ENCODE peak calls at places on chromosome 1, in ten cellular contexts. Z is uterus, O is fibroblast of pulmonary artery, P is Calu3, X is choroid plexus epithelial cell, A is cardiac fibroblast, T is colonic mucosa, W is GM12864, J is ascending aorta, C is psoas muscle. S is an unnamed sample.

GRCh38 chr1:101253976-101254660 is 17.3 kb downstream of the S1PR1 start:
- DNase-seq in C (no peak), O (peak), T (no peak), W (no peak), J (no peak), P (no peak), Z (peak), A (peak), X (no peak), S (no peak)

GRCh38 chr1:247448107-247448778 is 9.7 kb downstream of the OR2B11 start:
- DNase-seq in J (no peak), O (peak), C (peak), P (peak), Z (peak), A (peak), T (peak), W (no peak), X (peak), S (no peak)

GRCh38 chr1:164772635-164773034 is 213.7 kb downstream of the PBX1 start:
- DNase-seq in W (no peak), J (peak), T (peak), X (peak), P (peak), C (peak), A (peak), O (peak), Z (peak), S (no peak)

GRCh38 chr1:23904748-23905357 is 8.3 kb downstream of the CNR2 start:
- DNase-seq in X (no peak), A (no peak), O (no peak), Z (no peak), T (no peak), C (no peak), P (peak), W (no peak), J (no peak), S (no peak)

GRCh38 chr1:168939947-168940223 is 166.6 kb upstream of the ATP1B1 start:
- DNase-seq in Z (no peak), P (no peak), O (no peak), A (no peak), J (no peak), W (no peak), X (no peak), C (no peak), T (no peak), S (no peak)

GRCh38 chr1:41537788-41538351 is 53.4 kb upstream of the EDN2 start:
- DNase-seq in Z (peak), P (no peak), A (peak), W (no peak), O (peak), C (peak), X (peak), J (peak), T (peak), S (no peak)

GRCh38 chr1:33914531-33914930 is 50.7 kb downstream of the HMGB4 start:
- DNase-seq in O (no peak), W (no peak), T (no peak), X (no peak), Z (no peak), A (no peak), P (no peak), J (no peak), C (no peak), S (no peak)

GRCh38 chr1:185144233-185144632 is 12.5 kb downstream of the TRMT1L start:
- DNase-seq in X (peak), C (no peak), A (peak), W (no peak), T (no peak), Z (no peak), O (peak), J (no peak), P (no peak), S (no peak)

GRCh38 chr1:197808843-197809242 is 33.6 kb upstream of the DENND1B start:
- DNase-seq in P (no peak), Z (no peak), X (no peak), W (no peak), A (no peak), C (no peak), J (no peak), T (no peak), O (no peak), S (no peak)

GRCh38 chr1:113804421-113805255 is 7.6 kb downstream of the RSBN1 start:
- DNase-seq in O (peak), P (no peak), Z (no peak), A (peak), X (peak), J (no peak), C (no peak), T (no peak), W (no peak), S (no peak)

GRCh38 chr1:54570161-54570560 is 22.1 kb downstream of the ACOT11 start:
- DNase-seq in T (no peak), P (no peak), J (no peak), Z (no peak), A (no peak), O (no peak), C (no peak), W (no peak), X (no peak), S (no peak)

GRCh38 chr1:204353213-204353910 is 6.4 kb downstream of the PLEKHA6 start:
- DNase-seq in O (no peak), A (no peak), W (no peak), T (no peak), X (no peak), C (no peak), Z (no peak), J (no peak), P (no peak), S (no peak)

GRCh38 chr1:205991237-205991636 is 12.0 kb downstream of the RAB7B start:
- DNase-seq in T (no peak), C (no peak), W (no peak), O (peak), J (no peak), A (peak), P (no peak), X (peak), Z (no peak), S (no peak)

GRCh38 chr1:112714313-112715263 is 544 bp downstream of the PPM1J start:
- DNase-seq in Z (peak), O (no peak), W (no peak), J (no peak), C (peak), P (no peak), T (peak), X (no peak), A (peak), S (no peak)

GRCh38 chr1:161242313-161242712 is 4.3 kb upstream of the NR1I3 start:
- DNase-seq in Z (no peak), W (no peak), C (no peak), O (no peak), X (no peak), T (no peak), A (no peak), J (no peak), P (no peak), S (no peak)

GRCh38 chr1:238833919-238834318 is 552.4 kb upstream of the CHRM3 start:
- DNase-seq in A (no peak), C (no peak), J (no peak), X (no peak), T (no peak), P (no peak), Z (no peak), W (no peak), O (no peak), S (no peak)

GRCh38 chr1:59237905-59238304 is 59.0 kb upstream of the FGGY start:
- DNase-seq in A (peak), T (no peak), X (no peak), J (no peak), C (no peak), P (no peak), O (no peak), Z (no peak), W (no peak), S (no peak)

GRCh38 chr1:205580140-205580922 is 51.5 kb downstream of the ELK4 start:
- DNase-seq in P (no peak), X (no peak), O (no peak), C (no peak), T (peak), J (no peak), A (no peak), W (no peak), Z (no peak), S (no peak)

GRCh38 chr1:109714661-109715372 is 2.8 kb downstream of the GSTM5 start:
- DNase-seq in A (no peak), X (no peak), O (no peak), T (no peak), W (no peak), C (no peak), P (no peak), Z (no peak), J (no peak), S (peak)

GRCh38 chr1:43853161-43853921 is 80.3 kb upstream of the ARTN start:
- DNase-seq in X (peak), Z (no peak), T (peak), A (peak), J (no peak), W (peak), O (peak), C (peak), P (peak), S (no peak)

DNA sequence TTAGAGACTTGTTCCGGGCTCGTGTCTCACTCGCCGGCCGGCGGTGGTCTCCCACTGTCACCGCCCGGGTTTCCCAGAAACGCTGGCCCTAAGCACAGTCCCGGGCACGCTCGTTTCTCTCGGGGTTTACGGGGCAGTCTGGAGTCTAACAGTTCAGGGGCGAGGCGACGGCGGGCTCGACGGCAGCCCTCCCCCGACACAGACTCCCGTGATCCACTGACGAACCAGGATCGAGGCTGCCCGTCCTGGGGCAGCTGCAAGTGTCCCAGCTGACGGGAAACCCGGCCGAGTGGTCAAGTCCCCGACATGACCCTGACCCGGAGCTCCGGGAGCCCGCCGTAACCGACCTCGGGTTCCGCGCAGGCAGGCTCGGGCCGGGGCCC is 511 bp downstream of the UBE2J2 start:
- DNase-seq in P (no peak), Z (no peak), A (no peak), J (no peak), T (no peak), O (no peak), C (no peak), W (no peak), X (no peak), S (no peak)
- TF ChIP-seq CTCF in P (no peak), Z (no peak), A (no peak), J (no peak), T (no peak), O (no peak), C (no peak), W (no peak), X (no peak), S (no peak)

DNA sequence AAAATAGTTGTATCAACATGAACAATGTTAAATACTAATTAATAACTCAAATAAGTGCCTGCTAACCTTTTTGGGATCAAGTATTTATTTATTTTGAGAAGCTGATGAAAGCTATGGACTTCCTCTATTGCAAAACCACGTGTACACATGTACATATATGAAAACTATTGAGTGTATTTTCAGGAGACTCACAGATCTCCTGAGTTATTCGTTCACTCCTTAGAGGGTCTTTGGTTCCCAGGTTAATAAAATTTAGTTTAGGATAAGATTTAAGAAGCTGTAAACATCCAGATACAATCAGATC is 130.5 kb downstream of the DISC1 start:
- DNase-seq in J (no peak), W (no peak), A (no peak), P (no peak), Z (no peak), O (no peak), X (no peak), C (no peak), T (no peak), S (no peak)
- TF ChIP-seq CTCF in J (no peak), W (no peak), A (no peak), P (no peak), Z (no peak), O (no peak), X (no peak), C (no peak), T (no peak), S (no peak)

DNA sequence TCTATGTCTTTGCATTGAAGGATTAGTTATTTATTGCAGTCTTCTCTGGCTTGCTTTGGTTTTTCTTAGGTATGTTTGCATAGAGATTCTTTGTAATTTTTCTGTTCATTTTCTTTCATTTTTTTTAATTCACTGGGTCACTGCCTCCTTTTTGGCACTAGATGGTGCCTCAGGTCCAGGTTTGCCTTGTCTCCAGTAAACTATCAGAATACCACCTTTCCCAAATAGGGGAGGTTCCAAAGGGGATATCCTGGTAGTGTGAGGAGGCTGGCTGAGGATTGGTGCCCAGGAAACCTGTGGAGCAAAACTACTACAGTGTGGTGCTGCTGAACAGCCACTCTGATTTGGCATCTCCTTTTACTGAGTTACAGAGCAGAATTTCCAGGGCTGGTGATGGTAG is 257.1 kb downstream of the KCTD3 start:
- DNase-seq in W (no peak), A (no peak), C (no peak), Z (no peak), P (peak), J (no peak), X (peak), O (peak), T (no peak), S (no peak)
- TF ChIP-seq CTCF in W (peak), A (peak), C (no peak), Z (no peak), P (peak), J (no peak), X (peak), O (peak), T (no peak), S (no peak)

DNA sequence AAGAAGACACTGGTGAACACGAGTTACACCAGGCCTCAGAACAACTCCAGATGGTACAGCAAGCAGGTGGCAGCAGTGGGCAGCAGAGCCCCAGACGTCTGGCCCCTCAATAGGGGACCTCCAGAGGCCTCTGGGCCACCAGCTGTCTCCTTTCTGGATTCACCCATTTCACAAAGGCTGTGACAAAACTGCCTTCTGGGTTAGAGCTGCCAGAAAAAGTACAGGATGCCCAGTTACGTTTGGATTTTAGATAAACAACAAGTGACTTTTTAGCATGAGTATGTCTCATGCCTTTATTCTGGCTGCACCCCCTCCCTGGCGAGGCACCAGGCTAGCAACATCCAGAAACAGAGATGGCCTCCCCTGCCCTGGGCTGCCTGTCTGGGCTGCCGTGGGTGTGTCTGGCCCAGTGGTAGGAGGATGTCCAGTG is 30.1 kb downstream of the ITPKB start:
- DNase-seq in C (no peak), P (no peak), T (no peak), J (no peak), O (no peak), X (no peak), Z (no peak), W (no peak), A (no peak), S (no peak)
- TF ChIP-seq CTCF in C (no peak), P (no peak), T (no peak), J (no peak), O (no peak), X (peak), Z (no peak), W (no peak), A (no peak), S (peak)

DNA sequence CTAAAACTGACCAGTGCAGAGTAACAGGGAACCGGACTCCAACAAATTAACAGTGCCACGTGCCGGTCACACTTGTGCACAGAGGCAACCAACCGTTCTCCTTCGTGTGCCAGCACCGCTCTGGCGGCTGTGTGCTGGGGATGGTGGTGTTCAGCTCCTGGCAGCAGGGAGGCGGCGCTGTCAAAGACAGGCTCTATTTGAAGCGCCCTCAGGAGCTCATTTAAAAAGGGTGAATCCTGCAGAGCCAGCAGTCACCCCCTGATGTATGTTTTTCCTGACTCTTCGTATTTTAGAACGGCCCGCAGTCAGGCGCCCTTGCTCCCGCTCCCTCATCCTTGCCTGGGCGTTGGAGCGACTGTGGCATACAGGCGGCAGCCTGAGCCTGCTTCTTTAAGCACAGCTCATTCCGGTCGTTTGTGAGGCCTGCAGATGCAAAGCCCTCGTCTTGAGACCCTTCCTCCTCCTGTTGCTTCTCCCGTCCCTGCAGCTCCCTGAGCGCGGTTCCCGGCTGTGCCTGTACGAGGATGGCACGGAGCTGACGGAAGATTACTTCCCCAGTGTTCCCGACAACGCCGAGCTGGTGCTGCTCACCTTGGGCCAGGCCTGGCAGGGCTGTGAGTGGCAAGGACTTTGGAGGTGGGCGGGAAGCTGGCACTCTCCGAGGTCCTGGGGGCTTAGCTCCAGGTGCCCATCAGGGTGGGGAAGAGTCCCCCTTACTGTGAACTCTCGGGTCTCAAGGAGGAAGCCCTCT is 1.1 kb downstream of the DFFB start:
- DNase-seq in W (no peak), P (peak), J (no peak), X (peak), T (no peak), A (peak), Z (peak), C (peak), O (peak), S (no peak)
- TF ChIP-seq CTCF in W (no peak), P (no peak), J (no peak), X (peak), T (no peak), A (peak), Z (no peak), C (no peak), O (peak), S (no peak)

GRCh38 chr1:3023994-3024393 is 2.7 kb downstream of the ACTRT2 start:
- DNase-seq in A (no peak), O (no peak), W (no peak), C (no peak), J (no peak), T (no peak), X (no peak), Z (no peak), P (no peak), S (no peak)
- TF ChIP-seq CTCF in A (peak), O (no peak), W (peak), C (no peak), J (no peak), T (no peak), X (no peak), Z (no peak), P (no peak), S (no peak)

S was measured in esophagus muscularis mucosa.